ENCODE peak calls at places on chromosomes 3 and 15, in four cellular contexts. R, T, U and G are unnamed samples.

GRCh38 chr3:154217663-154218062 is 96.5 kb downstream of the ARHGEF26 start:
- DNase-seq in R (no peak), T (no peak), U (no peak), G (no peak)

GRCh38 chr15:48103647-48104046 is 17.1 kb upstream of the SLC24A5 start:
- DNase-seq in R (no peak), T (peak), U (no peak), G (no peak)

GRCh38 chr3:147311716-147312115 is 94.6 kb downstream of the ZIC4 start:
- DNase-seq in R (no peak), T (no peak), U (no peak), G (no peak)

GRCh38 chr3:147305533-147306241 is 100.7 kb downstream of the ZIC4 start:
- DNase-seq in R (no peak), T (no peak), U (no peak), G (no peak)

GRCh38 chr3:113979916-113980315 is 32.1 kb downstream of the ZDHHC23 start:
- DNase-seq in R (no peak), T (no peak), U (no peak), G (no peak)

GRCh38 chr3:85576801-85577200 is 618.0 kb downstream of the CADM2 start:
- DNase-seq in R (no peak), T (no peak), U (no peak), G (no peak)

GRCh38 chr3:59540696-59541095 is 490.9 kb upstream of the CFAP20DC start:
- DNase-seq in R (no peak), T (no peak), U (no peak), G (no peak)

GRCh38 chr15:31202953-31203352 is 101.4 kb upstream of the TRPM1 start:
- DNase-seq in R (no peak), T (no peak), U (no peak), G (peak)

GRCh38 chr15:39084683-39085530 is 496.0 kb upstream of the THBS1 start:
- DNase-seq in R (no peak), T (peak), U (peak), G (no peak)

GRCh38 chr3:100299031-100299430 is 35.5 kb upstream of the NIT2 start:
- DNase-seq in R (no peak), T (no peak), U (no peak), G (no peak)

GRCh38 chr15:23073890-23074631 is 34.7 kb upstream of the TUBGCP5 start:
- DNase-seq in R (no peak), T (no peak), U (peak), G (peak)

GRCh38 chr3:131501949-131502348 is 822 bp downstream of the MRPL3 start:
- DNase-seq in R (no peak), T (peak), U (no peak), G (no peak)

GRCh38 chr3:184129012-184129411 is 6.1 kb upstream of the EIF2B5 start:
- DNase-seq in R (peak), T (peak), U (no peak), G (peak)

GRCh38 chr3:45113625-45114050 is 32.5 kb downstream of the CDCP1 start:
- DNase-seq in R (peak), T (no peak), U (peak), G (no peak)

GRCh38 chr15:55766676-55767075 is 23.7 kb upstream of the PRTG start:
- DNase-seq in R (no peak), T (no peak), U (no peak), G (no peak)

GRCh38 chr3:126858887-126859286 is 124.0 kb upstream of the PLXNA1 start:
- DNase-seq in R (no peak), T (no peak), U (no peak), G (no peak)

GRCh38 chr3:126039870-126040269 is 44.1 kb downstream of the SLC41A3 start:
- DNase-seq in R (peak), T (no peak), U (no peak), G (no peak)

GRCh38 chr3:169195672-169196071 is 467.8 kb downstream of the MECOM start:
- DNase-seq in R (no peak), T (no peak), U (no peak), G (no peak)

GRCh38 chr3:94115482-94115881 is 52.6 kb downstream of the NSUN3 start:
- DNase-seq in R (no peak), T (no peak), U (no peak), G (no peak)

GRCh38 chr3:47838503-47838902 is 35.6 kb downstream of the DHX30 start:
- DNase-seq in R (no peak), T (no peak), U (no peak), G (no peak)

GRCh38 chr3:126986001-126986400 is 3.1 kb downstream of the PLXNA1 start:
- DNase-seq in R (no peak), T (no peak), U (peak), G (no peak)

GRCh38 chr3:153614563-153614962 is 452.5 kb downstream of the RAP2B start:
- DNase-seq in R (no peak), T (no peak), U (no peak), G (no peak)

GRCh38 chr15:68822818-68823217 is 2.1 kb upstream of the ANP32A start:
- DNase-seq in R (no peak), T (no peak), U (no peak), G (no peak)

GRCh38 chr3:165185707-165186327 is 10.4 kb downstream of the SLITRK3 start:
- DNase-seq in R (peak), T (peak), U (peak), G (peak)

GRCh38 chr15:100241572-100242479 is 99.9 kb downstream of the ADAMTS17 start:
- DNase-seq in R (no peak), T (peak), U (peak), G (no peak)

GRCh38 chr3:100613721-100614390 is 4.5 kb downstream of the ADGRG7 start:
- DNase-seq in R (no peak), T (peak), U (no peak), G (no peak)

GRCh38 chr3:25594007-25594502 is 70.7 kb downstream of the TOP2B start:
- DNase-seq in R (no peak), T (peak), U (no peak), G (no peak)

GRCh38 chr15:80177151-80177550 is 24.4 kb downstream of the FAH start:
- DNase-seq in R (no peak), T (no peak), U (no peak), G (no peak)

GRCh38 chr3:188697127-188697526 is 474.6 kb upstream of the TPRG1 start:
- DNase-seq in R (no peak), T (no peak), U (no peak), G (no peak)

GRCh38 chr3:17039579-17039978 is 154.8 kb downstream of the PLCL2 start:
- DNase-seq in R (no peak), T (no peak), U (no peak), G (no peak)

GRCh38 chr15:34337557-34338306 is at the start of gene SLC12A6:
- DNase-seq in R (peak), T (peak), U (peak), G (peak)
- TF ChIP-seq POLR2A in R (no peak), T (peak), U (peak), G (peak)

GRCh38 chr15:40470423-40471104 is at the start of gene CHST14:
- DNase-seq in R (peak), T (peak), U (peak), G (peak)
- TF ChIP-seq POLR2A in R (no peak), T (peak), U (peak), G (no peak)

DNA sequence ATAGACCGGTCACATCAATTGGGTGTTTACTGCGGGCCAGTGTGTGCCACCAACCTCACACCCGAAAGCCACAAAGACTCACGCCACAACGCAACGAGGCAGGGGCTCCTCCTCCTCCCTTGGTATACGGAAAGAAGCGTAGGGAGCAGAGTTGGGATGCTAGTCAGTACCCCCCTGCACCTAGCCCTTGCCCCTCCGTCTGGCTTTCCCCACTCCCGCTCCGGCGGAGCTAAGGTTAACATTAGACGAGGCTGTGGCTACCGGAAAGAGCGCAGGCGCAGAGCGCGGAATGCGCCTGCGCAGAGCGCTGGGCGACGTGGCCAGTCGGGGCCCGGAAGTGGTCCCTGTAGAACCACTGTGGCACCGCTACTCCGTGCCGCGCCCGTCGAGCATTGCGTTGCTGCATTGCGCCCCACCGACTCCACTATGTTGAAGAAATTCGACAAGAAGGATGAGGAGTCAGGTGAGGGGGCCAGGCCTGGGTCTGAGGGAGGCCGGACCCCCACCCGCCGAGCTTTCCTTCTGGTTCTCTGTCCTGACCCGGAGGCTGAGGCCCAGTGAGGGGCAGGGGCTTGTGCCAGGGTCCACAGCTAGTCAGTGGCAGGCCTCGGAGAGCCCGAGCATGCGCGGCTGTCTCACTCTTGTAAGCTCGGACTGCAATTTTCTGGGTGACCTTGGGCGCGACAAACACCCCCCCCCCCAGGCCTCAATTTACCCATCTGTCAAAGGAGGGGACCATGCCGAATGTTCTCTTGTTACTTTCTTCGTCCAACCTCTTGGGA is at the start of gene COPG1:
- DNase-seq in R (peak), T (peak), U (peak), G (peak)
- TF ChIP-seq POLR2A in R (no peak), T (peak), U (peak), G (peak)

GRCh38 chr3:14453841-14454630 is 51.6 kb downstream of the SLC6A6 start:
- DNase-seq in R (peak), T (no peak), U (no peak), G (no peak)
- TF ChIP-seq POLR2A in R (no peak), T (no peak), U (no peak), G (no peak)